ENCODE peak calls at places on chromosomes 16 and 17, in nine cellular contexts. A is upper lobe of right lung; G is H1; Z is lung; M is thyroid gland; B is breast epithelium; W is aorta; U is effector memory CD4-positive, alpha-beta T cell; R is tibial artery. P is an unnamed sample.
A peak's percentile ranks its signal among the peaks of the same experiment; 100 is the strongest.

GRCh38 chr17:31484821-31485220 is 93.3 kb downstream of the RAB11FIP4 start:
- DNase-seq in W (no peak), U (no peak), B (no peak), A (no peak), G (no peak), R (no peak), Z (no peak), M (no peak), P (no peak)

GRCh38 chr17:7029659-7030058 is 6.2 kb upstream of the SLC16A13 start:
- DNase-seq in B (no peak), A (no peak), W (no peak), Z (no peak), G (no peak), U (no peak), M (no peak), R (no peak), P (no peak)

GRCh38 chr17:80888276-80889160 is 103.1 kb upstream of the CHMP6 start:
- DNase-seq in R (no peak), U (no peak), B (no peak), M (no peak), A (no peak), W (no peak), G (no peak), Z (no peak), P (peak; percentile 40)

GRCh38 chr17:76452102-76452645 is 778 bp downstream of the UBE2O start:
- DNase-seq in Z (no peak), R (no peak), A (no peak), W (peak; percentile 53), G (no peak), B (no peak), M (no peak), U (no peak), P (no peak)

GRCh38 chr17:58109197-58109596 is 26.0 kb downstream of the DYNLL2 start:
- DNase-seq in W (no peak), R (no peak), M (peak; percentile 6), G (no peak), B (no peak), Z (no peak), U (no peak), A (no peak), P (no peak)

GRCh38 chr16:82603784-82604411 is 22.9 kb upstream of the CDH13 start:
- DNase-seq in U (no peak), Z (no peak), R (peak; percentile 39), G (no peak), A (no peak), W (peak; percentile 60), M (peak; percentile 23), B (peak; percentile 26), P (peak; percentile 60)

GRCh38 chr16:10776280-10776679 is 32.6 kb downstream of the NUBP1 start:
- DNase-seq in B (no peak), A (no peak), Z (no peak), W (no peak), U (no peak), R (no peak), G (no peak), M (no peak), P (no peak)

GRCh38 chr16:70696952-70697600 is 11.2 kb upstream of the MTSS2 start:
- DNase-seq in U (no peak), Z (peak; percentile 64), G (no peak), R (no peak), B (peak; percentile 90), W (no peak), M (peak; percentile 63), A (peak; percentile 82), P (no peak)

GRCh38 chr17:36082062-36082461 is 7.9 kb downstream of the CCL3 start:
- DNase-seq in U (no peak), G (no peak), R (no peak), A (no peak), W (no peak), M (no peak), Z (no peak), B (no peak), P (no peak)

GRCh38 chr17:76147211-76148014 is 6.4 kb upstream of the FOXJ1 start:
- DNase-seq in Z (no peak), R (no peak), A (no peak), B (no peak), M (no peak), U (no peak), W (no peak), G (no peak), P (no peak)

GRCh38 chr17:61694095-61694494 is 103.1 kb upstream of the NACA2 start:
- DNase-seq in B (no peak), R (no peak), Z (no peak), U (no peak), M (no peak), A (no peak), G (no peak), W (no peak), P (no peak)

DNA sequence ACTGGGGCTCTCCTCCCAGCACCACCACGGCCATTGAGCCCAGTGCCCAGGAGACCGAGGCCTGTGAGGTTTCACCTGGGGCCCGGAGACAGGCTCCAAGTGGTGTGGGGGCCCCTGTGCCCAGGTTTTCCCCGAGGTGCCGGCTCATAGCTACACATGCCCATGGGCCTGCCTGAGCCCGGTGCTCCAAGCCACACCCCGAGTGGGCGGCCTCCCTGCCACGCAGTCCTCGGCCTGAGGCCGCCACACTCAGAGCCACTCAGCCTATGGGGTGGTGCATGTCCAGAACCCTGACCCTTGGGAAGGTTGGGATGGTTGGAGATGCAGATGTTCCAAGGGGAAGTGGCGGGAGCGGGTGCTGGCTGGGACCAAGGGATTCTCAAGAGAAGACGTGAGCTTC is 24.1 kb downstream of the JPH3 start:
- DNase-seq in W (no peak), B (no peak), Z (no peak), A (no peak), U (no peak), M (no peak), G (no peak), R (no peak), P (no peak)
- H3K36me3 ChIP-seq in W (no peaks in the 10 kb centered on the region), B (no peaks in the 10 kb centered on the region), Z (no peaks in the 10 kb centered on the region), A (no peaks in the 10 kb centered on the region), U (no peaks in the 10 kb centered on the region), M (no peaks in the 10 kb centered on the region), G (no peaks in the 10 kb centered on the region), R (no peaks in the 10 kb centered on the region), P (no peaks in the 10 kb centered on the region)

DNA sequence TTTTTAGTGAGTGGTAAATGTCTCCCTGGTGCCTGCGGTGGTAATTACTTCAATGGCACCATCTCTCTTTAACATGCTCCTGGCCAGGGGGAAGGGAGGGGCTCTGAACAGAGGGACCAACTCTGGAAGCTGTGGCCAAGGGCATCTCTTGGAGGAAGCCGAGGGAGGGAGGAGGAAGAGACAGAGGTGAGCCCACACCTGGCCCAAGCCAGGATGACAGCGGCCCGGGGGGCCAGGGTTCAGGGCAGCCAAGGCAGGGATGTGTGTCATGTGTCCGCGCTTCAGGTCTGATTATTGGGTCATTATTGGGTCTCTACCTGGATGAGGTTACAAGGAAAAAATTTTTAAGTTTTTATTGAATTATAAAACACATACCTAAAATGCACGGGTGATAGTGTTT is 17.7 kb upstream of the RPL38 start:
- DNase-seq in R (no peak), G (no peak), W (no peak), U (no peak), B (no peak), A (no peak), Z (no peak), M (no peak), P (no peak)
- H3K4me3 ChIP-seq in R (no peak overlapping the region), G (no peak overlapping the region), W (no peak overlapping the region), U (no peak overlapping the region), B (no peak overlapping the region), A (no peak overlapping the region), Z (no peak overlapping the region), M (no peak overlapping the region), P (no peak overlapping the region)

GRCh38 chr16:30108059-30108855 is 5.1 kb downstream of the GDPD3 start:
- DNase-seq in W (no peak), M (no peak), Z (no peak), A (peak; percentile 26), B (no peak), G (no peak), R (no peak), U (no peak), P (peak; percentile 33)

GRCh38 chr16:30113031-30113710 is at the start of gene GDPD3:
- DNase-seq in G (no peak), U (no peak), R (no peak), B (no peak), Z (no peak), W (no peak), A (peak; percentile 70), M (peak; percentile 37), P (peak; percentile 92)

GRCh38 chr16:30112197-30113030 is 923 bp downstream of the GDPD3 start:
- DNase-seq in U (no peak), R (peak; percentile 57), B (no peak), G (no peak), M (peak; percentile 48), W (peak; percentile 72), Z (no peak), A (peak; percentile 81), P (peak; percentile 85)

GRCh38 chr16:30113711-30114333 is 485 bp upstream of the GDPD3 start:
- DNase-seq in Z (no peak), W (no peak), M (no peak), A (no peak), G (no peak), R (no peak), U (no peak), B (no peak), P (peak; percentile 35)

DNA sequence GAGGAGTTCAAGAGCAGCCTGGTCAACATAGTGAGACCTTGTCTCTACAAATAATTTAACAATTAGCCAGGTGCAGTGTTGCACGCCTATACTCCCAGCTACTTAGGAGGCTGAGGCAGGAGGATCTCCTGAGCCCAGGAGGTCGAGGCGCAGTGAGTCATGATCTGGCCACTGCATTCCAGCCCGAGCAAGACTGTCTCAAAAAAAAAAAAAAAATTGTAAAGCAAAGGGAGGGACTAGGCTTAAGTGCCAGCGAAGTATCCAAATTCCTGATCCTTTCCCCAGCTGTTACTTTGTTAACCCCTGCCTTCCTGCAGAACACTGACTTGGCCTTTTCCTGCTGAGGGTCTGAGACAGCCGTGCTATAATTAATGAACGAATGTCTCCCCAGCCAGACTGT is 2.7 kb downstream of the GDPD3 start:
- DNase-seq in Z (no peak), B (no peak), A (no peak), W (no peak), G (no peak), M (no peak), R (no peak), U (no peak), P (no peak)
- H3K36me3 ChIP-seq in Z (no peaks in the 10 kb centered on the region), B (no peaks in the 10 kb centered on the region), A (peaks cover 47% of the 10 kb centered on the region), W (peaks cover 2% of the 10 kb centered on the region), G (no peaks in the 10 kb centered on the region), M (peaks cover 18% of the 10 kb centered on the region), R (peaks cover 81% of the 10 kb centered on the region), U (peaks cover 19% of the 10 kb centered on the region), P (peaks cover 5% of the 10 kb centered on the region)

DNA sequence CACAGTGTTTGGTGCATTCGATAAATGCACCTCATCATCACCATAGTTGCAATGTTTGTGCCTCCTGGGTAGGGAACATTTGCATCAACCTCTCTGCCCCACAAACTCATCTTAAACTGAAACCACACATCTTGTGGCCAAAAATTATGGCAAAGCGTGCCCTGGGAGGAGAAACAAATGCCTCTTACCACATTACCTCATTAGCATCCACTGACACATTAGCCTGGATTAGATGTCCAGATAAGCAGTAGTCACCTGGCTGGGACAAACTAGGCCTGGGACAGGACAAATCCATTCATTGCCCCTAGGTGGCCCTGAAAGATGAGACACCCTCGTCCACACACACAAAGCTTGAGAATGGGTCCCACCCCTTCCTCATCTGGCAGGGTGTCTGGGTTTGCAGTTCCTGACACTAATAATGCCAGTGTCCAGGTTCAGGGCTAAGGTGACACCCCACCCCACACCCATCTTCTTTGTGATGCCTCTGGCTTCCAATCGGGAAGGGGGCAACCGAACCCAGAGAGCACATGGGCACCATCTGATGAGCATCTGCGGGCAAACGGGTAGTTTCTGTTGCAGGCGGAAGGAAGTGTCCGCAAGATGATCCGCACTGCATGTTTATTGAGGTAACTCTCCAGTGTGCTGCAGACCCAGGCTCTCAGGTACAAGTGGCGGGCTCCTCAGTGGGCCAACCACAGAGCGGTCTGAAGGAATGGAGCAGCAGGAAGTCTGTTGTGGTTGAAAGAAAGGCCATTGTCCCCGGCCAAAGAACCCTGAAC is 8.6 kb downstream of the XYLT1 start:
- DNase-seq in R (no peak), G (no peak), A (no peak), B (no peak), Z (no peak), M (no peak), U (no peak), W (no peak), P (no peak)
- H3K4me3 ChIP-seq in R (no peak overlapping the region), G (no peak overlapping the region), A (no peak overlapping the region), B (no peak overlapping the region), Z (no peak overlapping the region), M (no peak overlapping the region), U (no peak overlapping the region), W (no peak overlapping the region), P (no peak overlapping the region)

P was measured in mucosa of descending colon.